ENCODE peak calls at places on chromosomes 7 and 10, in five cellular contexts. One of them, this sample, is unnamed.

GRCh38 chr10:24643679-24644209 is 79.9 kb downstream of the ARHGAP21 start:
- DNase-seq in MM.1S: no peak
- DNase-seq in PC-3: peak; percentile 29
- DNase-seq in HCT116: peak; percentile 24
- DNase-seq in GM23338: no peak
- DNase-seq in this sample: no peak

GRCh38 chr10:60461688-60462087 is 72.0 kb upstream of the ANK3 start:
- DNase-seq in MM.1S: no peak
- DNase-seq in PC-3: no peak
- DNase-seq in GM23338: peak; percentile 22
- DNase-seq in HCT116: no peak
- DNase-seq in this sample: peak; percentile 88

GRCh38 chr10:132228616-132229015 is 41.9 kb downstream of the DPYSL4 start:
- DNase-seq in HCT116: no peak
- DNase-seq in PC-3: no peak
- DNase-seq in GM23338: no peak
- DNase-seq in MM.1S: no peak
- DNase-seq in this sample: no peak

GRCh38 chr7:21945374-21946227 is at the start of gene CDCA7L:
- DNase-seq in PC-3: peak; percentile 75
- DNase-seq in MM.1S: peak; percentile 87
- DNase-seq in GM23338: peak; percentile 94
- DNase-seq in HCT116: peak; percentile 71
- DNase-seq in this sample: peak; percentile 87

GRCh38 chr10:113111900-113112853 is 162.1 kb downstream of the TCF7L2 start:
- DNase-seq in GM23338: no peak
- DNase-seq in MM.1S: no peak
- DNase-seq in PC-3: no peak
- DNase-seq in HCT116: no peak
- DNase-seq in this sample: no peak

GRCh38 chr10:646118-646524 is 43.3 kb downstream of the DIP2C start:
- DNase-seq in PC-3: no peak
- DNase-seq in HCT116: no peak
- DNase-seq in MM.1S: no peak
- DNase-seq in GM23338: no peak
- DNase-seq in this sample: no peak

GRCh38 chr7:35374858-35375257 is 121.0 kb upstream of the TBX20 start:
- DNase-seq in GM23338: no peak
- DNase-seq in PC-3: no peak
- DNase-seq in MM.1S: no peak
- DNase-seq in HCT116: no peak
- DNase-seq in this sample: no peak

GRCh38 chr7:23539494-23539907 is 7.7 kb upstream of the TRA2A start:
- DNase-seq in GM23338: no peak
- DNase-seq in HCT116: no peak
- DNase-seq in MM.1S: peak; percentile 55
- DNase-seq in PC-3: no peak
- DNase-seq in this sample: no peak

GRCh38 chr7:121525155-121525819 is 129.2 kb upstream of the FAM3C start:
- DNase-seq in HCT116: no peak
- DNase-seq in GM23338: no peak
- DNase-seq in PC-3: no peak
- DNase-seq in MM.1S: no peak
- DNase-seq in this sample: no peak

GRCh38 chr7:86643478-86644281 is at the start of gene GRM3:
- DNase-seq in HCT116: no peak
- DNase-seq in GM23338: peak; percentile 91
- DNase-seq in MM.1S: no peak
- DNase-seq in PC-3: no peak
- DNase-seq in this sample: peak; percentile 96

GRCh38 chr10:122273966-122274545 is 3.0 kb downstream of the BTBD16 start:
- DNase-seq in PC-3: no peak
- DNase-seq in MM.1S: no peak
- DNase-seq in GM23338: no peak
- DNase-seq in HCT116: no peak
- DNase-seq in this sample: no peak

GRCh38 chr10:110701618-110701971 is 57.5 kb downstream of the RBM20 start:
- DNase-seq in PC-3: no peak
- DNase-seq in GM23338: no peak
- DNase-seq in HCT116: no peak
- DNase-seq in MM.1S: no peak
- DNase-seq in this sample: peak; percentile 82

GRCh38 chr10:132666733-132667612 is 119.0 kb downstream of the NKX6-2 start:
- DNase-seq in MM.1S: no peak
- DNase-seq in PC-3: peak; percentile 27
- DNase-seq in HCT116: no peak
- DNase-seq in GM23338: no peak
- DNase-seq in this sample: peak; percentile 29

GRCh38 chr7:79452495-79453265 is 787 bp downstream of the MAGI2 start:
- DNase-seq in GM23338: peak; percentile 39
- DNase-seq in MM.1S: no peak
- DNase-seq in PC-3: no peak
- DNase-seq in HCT116: no peak
- DNase-seq in this sample: peak; percentile 37

GRCh38 chr10:24349379-24350110 is 140.6 kb downstream of the KIAA1217 start:
- DNase-seq in GM23338: no peak
- DNase-seq in PC-3: peak; percentile 87
- DNase-seq in MM.1S: no peak
- DNase-seq in HCT116: no peak
- DNase-seq in this sample: no peak

GRCh38 chr7:45599851-45600706 is 25.9 kb downstream of the ADCY1 start:
- DNase-seq in HCT116: no peak
- DNase-seq in PC-3: no peak
- DNase-seq in GM23338: no peak
- DNase-seq in MM.1S: no peak
- DNase-seq in this sample: no peak

GRCh38 chr7:87106974-87107612 is 45.2 kb upstream of the DMTF1 start:
- DNase-seq in HCT116: no peak
- DNase-seq in PC-3: no peak
- DNase-seq in GM23338: no peak
- DNase-seq in MM.1S: no peak
- DNase-seq in this sample: no peak

GRCh38 chr7:120278773-120279172 is 5.8 kb downstream of the KCND2 start:
- DNase-seq in GM23338: no peak
- DNase-seq in HCT116: no peak
- DNase-seq in PC-3: no peak
- DNase-seq in MM.1S: no peak
- DNase-seq in this sample: no peak

GRCh38 chr10:60733189-60733815 is 45.0 kb upstream of the CDK1 start:
- DNase-seq in GM23338: peak; percentile 88
- DNase-seq in HCT116: peak; percentile 39
- DNase-seq in MM.1S: peak; percentile 62
- DNase-seq in PC-3: peak; percentile 96
- DNase-seq in this sample: peak; percentile 74

GRCh38 chr7:92836489-92837213 is at the start of gene CDK6:
- DNase-seq in MM.1S: peak; percentile 73
- DNase-seq in HCT116: no peak
- DNase-seq in PC-3: peak; percentile 62
- DNase-seq in GM23338: peak; percentile 75
- DNase-seq in this sample: peak; percentile 72

GRCh38 chr10:126907423-126907970 is 2.3 kb downstream of the DOCK1 start:
- DNase-seq in PC-3: no peak
- DNase-seq in MM.1S: no peak
- DNase-seq in HCT116: no peak
- DNase-seq in GM23338: peak; percentile 52
- DNase-seq in this sample: no peak
- TF ChIP-seq CTCF in PC-3: no peak
- TF ChIP-seq CTCF in MM.1S: no peak
- TF ChIP-seq CTCF in HCT116: no peak
- TF ChIP-seq CTCF in GM23338: no peak
- TF ChIP-seq CTCF in this sample: peak; percentile 6

GRCh38 chr10:97640868-97641811 is 669 bp downstream of the PI4K2A start:
- DNase-seq in MM.1S: peak; percentile 25
- DNase-seq in HCT116: no peak
- DNase-seq in GM23338: peak; percentile 69
- DNase-seq in PC-3: no peak
- DNase-seq in this sample: peak; percentile 70
- TF ChIP-seq EZH2phosphoT487 in MM.1S: no peak
- TF ChIP-seq EZH2phosphoT487 in HCT116: no peak
- TF ChIP-seq EZH2phosphoT487 in GM23338: no peak
- TF ChIP-seq EZH2phosphoT487 in PC-3: no peak
- TF ChIP-seq EZH2phosphoT487 in this sample: peak; percentile 20

GRCh38 chr10:62414359-62414758 is 40.2 kb downstream of the ZNF365 start:
- DNase-seq in GM23338: peak; percentile 37
- DNase-seq in PC-3: peak; percentile 88
- DNase-seq in MM.1S: no peak
- DNase-seq in HCT116: no peak
- DNase-seq in this sample: no peak
- TF ChIP-seq CTCF in GM23338: no peak
- TF ChIP-seq CTCF in PC-3: peak; percentile 91
- TF ChIP-seq CTCF in MM.1S: no peak
- TF ChIP-seq CTCF in HCT116: no peak
- TF ChIP-seq CTCF in this sample: peak; percentile 23

GRCh38 chr7:155733582-155734444 is 78.5 kb downstream of the SHH start:
- DNase-seq in HCT116: no peak
- DNase-seq in GM23338: no peak
- DNase-seq in MM.1S: no peak
- DNase-seq in PC-3: no peak
- DNase-seq in this sample: no peak

GRCh38 chr7:155731871-155732270 is 80.4 kb downstream of the SHH start:
- DNase-seq in MM.1S: no peak
- DNase-seq in HCT116: no peak
- DNase-seq in GM23338: no peak
- DNase-seq in PC-3: no peak
- DNase-seq in this sample: no peak

GRCh38 chr7:155729847-155730246 is 82.4 kb downstream of the SHH start:
- DNase-seq in HCT116: no peak
- DNase-seq in PC-3: peak; percentile 60
- DNase-seq in MM.1S: no peak
- DNase-seq in GM23338: no peak
- DNase-seq in this sample: no peak

GRCh38 chr7:155732275-155732674 is 80.0 kb downstream of the SHH start:
- DNase-seq in GM23338: no peak
- DNase-seq in PC-3: no peak
- DNase-seq in HCT116: no peak
- DNase-seq in MM.1S: no peak
- DNase-seq in this sample: no peak

GRCh38 chr7:155731375-155731774 is 80.9 kb downstream of the SHH start:
- DNase-seq in PC-3: peak; percentile 78
- DNase-seq in HCT116: no peak
- DNase-seq in MM.1S: no peak
- DNase-seq in GM23338: no peak
- DNase-seq in this sample: no peak
- TF ChIP-seq EZH2phosphoT487 in PC-3: no peak
- TF ChIP-seq EZH2phosphoT487 in HCT116: no peak
- TF ChIP-seq EZH2phosphoT487 in MM.1S: no peak
- TF ChIP-seq EZH2phosphoT487 in GM23338: no peak
- TF ChIP-seq EZH2phosphoT487 in this sample: no peak

GRCh38 chr10:44807451-44807850 is 103.7 kb upstream of the TMEM72 start:
- DNase-seq in HCT116: no peak
- DNase-seq in PC-3: no peak
- DNase-seq in GM23338: no peak
- DNase-seq in MM.1S: no peak
- DNase-seq in this sample: no peak

GRCh38 chr10:44813201-44813600 is 97.9 kb upstream of the TMEM72 start:
- DNase-seq in GM23338: no peak
- DNase-seq in HCT116: no peak
- DNase-seq in MM.1S: no peak
- DNase-seq in PC-3: no peak
- DNase-seq in this sample: no peak

GRCh38 chr10:44806895-44807294 is 104.2 kb upstream of the TMEM72 start:
- DNase-seq in GM23338: no peak
- DNase-seq in PC-3: no peak
- DNase-seq in MM.1S: no peak
- DNase-seq in HCT116: no peak
- DNase-seq in this sample: no peak

GRCh38 chr10:44811072-44811471 is 100.1 kb upstream of the TMEM72 start:
- DNase-seq in MM.1S: no peak
- DNase-seq in PC-3: no peak
- DNase-seq in GM23338: no peak
- DNase-seq in HCT116: no peak
- DNase-seq in this sample: no peak

GRCh38 chr10:44809652-44810051 is 101.5 kb upstream of the TMEM72 start:
- DNase-seq in PC-3: peak; percentile 48
- DNase-seq in MM.1S: no peak
- DNase-seq in HCT116: no peak
- DNase-seq in GM23338: peak; percentile 88
- DNase-seq in this sample: peak; percentile 53
- TF ChIP-seq CTCF in PC-3: peak; percentile 43
- TF ChIP-seq CTCF in MM.1S: no peak
- TF ChIP-seq CTCF in HCT116: no peak
- TF ChIP-seq CTCF in GM23338: peak; percentile 63
- TF ChIP-seq CTCF in this sample: peak; percentile 43

DNA sequence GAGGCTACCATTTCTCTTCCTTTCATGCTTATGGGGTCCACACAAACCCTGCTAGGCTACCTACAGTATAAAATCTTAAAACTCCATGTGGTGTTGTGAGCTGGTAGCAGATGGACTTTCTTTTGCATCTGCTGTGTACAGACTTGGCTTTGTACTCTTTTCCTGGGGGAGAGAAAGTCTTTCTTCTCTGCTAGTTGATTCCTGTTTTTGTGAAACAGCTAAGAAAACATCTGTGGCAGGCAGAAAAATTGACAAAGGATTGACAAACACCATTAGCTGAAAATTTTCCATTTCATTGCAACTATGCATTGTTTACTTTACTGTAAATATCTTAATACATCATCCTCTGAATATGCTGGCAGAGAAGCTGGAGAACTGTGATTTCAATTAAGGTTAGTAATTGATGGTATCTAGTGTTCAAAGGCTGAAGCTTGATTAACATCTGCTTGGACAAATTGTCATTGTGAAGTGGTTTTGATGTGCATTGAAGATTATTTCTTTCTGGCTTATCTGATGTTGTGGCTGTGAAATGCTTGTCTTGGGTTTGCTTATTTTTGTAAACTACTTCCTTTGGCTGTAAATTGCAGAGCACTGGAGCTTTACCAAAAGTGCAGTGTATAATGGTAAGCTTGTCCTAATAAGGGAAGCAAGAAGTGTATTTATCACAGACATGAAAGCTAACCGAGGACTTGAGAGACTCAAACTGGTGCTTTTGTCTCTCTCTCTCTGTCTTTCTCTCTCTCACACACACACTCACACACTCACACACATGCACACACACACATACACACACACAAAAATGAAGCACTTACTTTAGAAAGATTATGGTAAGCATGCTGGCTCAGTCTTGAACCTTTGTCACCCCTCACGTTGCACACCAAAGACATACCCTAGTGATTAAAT is at the start of gene FOXP2:
- DNase-seq in GM23338: no peak
- DNase-seq in PC-3: no peak
- DNase-seq in MM.1S: no peak
- DNase-seq in HCT116: no peak
- DNase-seq in this sample: peak; percentile 14
- TF ChIP-seq EZH2phosphoT487 in GM23338: no peak
- TF ChIP-seq EZH2phosphoT487 in PC-3: no peak
- TF ChIP-seq EZH2phosphoT487 in MM.1S: no peak
- TF ChIP-seq EZH2phosphoT487 in HCT116: no peak
- TF ChIP-seq EZH2phosphoT487 in this sample: no peak

GRCh38 chr10:22899307-22899706 is 28.5 kb upstream of the ARMC3 start:
- DNase-seq in HCT116: no peak
- DNase-seq in PC-3: no peak
- DNase-seq in MM.1S: no peak
- DNase-seq in GM23338: no peak
- DNase-seq in this sample: no peak
- TF ChIP-seq CTCF in HCT116: no peak
- TF ChIP-seq CTCF in PC-3: no peak
- TF ChIP-seq CTCF in MM.1S: no peak
- TF ChIP-seq CTCF in GM23338: no peak
- TF ChIP-seq CTCF in this sample: no peak

This sample was measured in neural progenitor cell.